ENCODE peak calls at places on chromosomes 13 and 19, in six cellular contexts. M is A549, S is K562, R is upper lobe of left lung, O is HepG2, H is GM12878. Z is an unnamed sample.

GRCh38 chr13:34467450-34468083 is 474.5 kb upstream of the NBEA start:
- ATAC-seq in M (no peak), S (no peak), R (no peak), O (no peak), H (no peak), Z (no peak)

GRCh38 chr19:12665281-12665573 is 1.3 kb downstream of the MAN2B1 start:
- ATAC-seq in M (no peak), S (no peak), R (peak), O (no peak), H (peak), Z (no peak)

GRCh38 chr19:57410748-57411671 is at the start of gene ZNF17:
- ATAC-seq in M (peak), S (peak), R (peak), O (peak), H (peak), Z (peak)

GRCh38 chr19:7859766-7860165 is 14.4 kb downstream of the PRR36 start:
- ATAC-seq in M (no peak), S (no peak), R (no peak), O (no peak), H (no peak), Z (no peak)

GRCh38 chr19:7213628-7214328 is 80.4 kb downstream of the INSR start:
- ATAC-seq in M (no peak), S (no peak), R (no peak), O (peak), H (peak), Z (no peak)

GRCh38 chr13:27621116-27621365 is 651 bp upstream of the POLR1D start:
- ATAC-seq in M (no peak), S (no peak), R (no peak), O (no peak), H (no peak), Z (no peak)

GRCh38 chr13:36026556-36026955 is 104.6 kb downstream of the DCLK1 start:
- ATAC-seq in M (no peak), S (no peak), R (peak), O (no peak), H (no peak), Z (no peak)

GRCh38 chr19:30799854-30800755 is 427.9 kb downstream of the ZNF536 start:
- ATAC-seq in M (peak), S (peak), R (peak), O (peak), H (no peak), Z (no peak)

GRCh38 chr19:719081-719512 is 10.4 kb downstream of the PALM start:
- ATAC-seq in M (no peak), S (peak), R (peak), O (peak), H (no peak), Z (peak)

GRCh38 chr19:418761-419632 is 10.1 kb upstream of the C2CD4C start:
- ATAC-seq in M (peak), S (no peak), R (no peak), O (no peak), H (no peak), Z (peak)

GRCh38 chr13:33191425-33192221 is 93.9 kb downstream of the STARD13 start:
- ATAC-seq in M (no peak), S (no peak), R (no peak), O (no peak), H (no peak), Z (no peak)

GRCh38 chr13:74061939-74062595 is 72.1 kb downstream of the KLF12 start:
- ATAC-seq in M (no peak), S (no peak), R (peak), O (no peak), H (peak), Z (peak)

GRCh38 chr13:114023716-114024602 is 50.1 kb upstream of the C13orf46 start:
- ATAC-seq in M (no peak), S (no peak), R (no peak), O (no peak), H (no peak), Z (no peak)

GRCh38 chr13:80048030-80048429 is 292.9 kb downstream of the SPRY2 start:
- ATAC-seq in M (no peak), S (no peak), R (no peak), O (no peak), H (no peak), Z (no peak)

GRCh38 chr13:80052286-80052685 is 288.6 kb downstream of the SPRY2 start:
- ATAC-seq in M (no peak), S (no peak), R (no peak), O (no peak), H (no peak), Z (no peak)

GRCh38 chr13:80047406-80047805 is 293.5 kb downstream of the SPRY2 start:
- ATAC-seq in M (no peak), S (no peak), R (no peak), O (no peak), H (no peak), Z (no peak)

GRCh38 chr13:80050252-80050651 is 290.7 kb downstream of the SPRY2 start:
- ATAC-seq in M (no peak), S (no peak), R (no peak), O (no peak), H (no peak), Z (no peak)

GRCh38 chr13:80048802-80049201 is 292.1 kb downstream of the SPRY2 start:
- ATAC-seq in M (peak), S (peak), R (peak), O (no peak), H (peak), Z (peak)
- TF ChIP-seq EP300 in M (no peak), S (no peak), R (peak), O (no peak), H (peak), Z (no peak)

GRCh38 chr13:99308481-99309087 is 1.4 kb upstream of the GPR183 start:
- ATAC-seq in M (no peak), S (no peak), R (peak), O (no peak), H (no peak), Z (no peak)

GRCh38 chr13:99311748-99312492 is 4.7 kb upstream of the GPR183 start:
- ATAC-seq in M (no peak), S (no peak), R (peak), O (no peak), H (no peak), Z (peak)

GRCh38 chr13:99311137-99311536 is 3.9 kb upstream of the GPR183 start:
- ATAC-seq in M (no peak), S (peak), R (no peak), O (no peak), H (peak), Z (no peak)

GRCh38 chr13:99312493-99312883 is 5.3 kb upstream of the GPR183 start:
- ATAC-seq in M (no peak), S (no peak), R (peak), O (no peak), H (no peak), Z (peak)

DNA sequence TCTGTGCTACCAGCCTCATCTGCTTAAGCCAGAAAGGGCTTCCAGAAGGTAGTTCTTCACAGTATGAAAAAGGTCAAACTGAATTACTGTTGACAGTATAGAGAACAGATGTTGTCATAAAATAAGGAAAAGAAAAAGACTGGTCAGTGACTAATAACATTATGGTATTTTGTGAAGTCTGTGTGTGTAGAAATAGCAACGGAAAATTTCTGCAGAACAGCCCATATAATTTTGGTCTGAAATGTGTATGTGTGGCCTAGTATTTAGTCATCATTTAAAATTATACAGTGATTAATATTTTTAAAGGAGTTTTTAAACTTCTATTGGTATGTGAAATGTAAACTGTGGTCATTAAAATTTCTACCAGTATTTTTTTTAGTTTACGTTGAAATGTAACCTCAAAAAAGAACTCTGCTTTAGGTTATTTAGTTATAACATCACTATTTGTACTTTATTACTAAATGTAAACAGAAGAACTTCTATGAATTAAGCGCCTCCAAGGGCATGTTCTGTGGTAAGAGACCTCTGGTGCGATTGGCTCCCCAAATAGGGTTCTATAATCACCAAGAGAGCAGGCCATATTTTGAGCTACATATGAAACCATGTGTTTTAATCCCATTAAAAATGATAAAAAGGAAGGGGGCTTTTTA is 3.3 kb upstream of the GPR183 start:
- ATAC-seq in M (no peak), S (no peak), R (no peak), O (no peak), H (peak), Z (no peak)
- TF ChIP-seq EP300 in M (no peak), S (no peak), R (peak), O (no peak), H (no peak), Z (no peak)

GRCh38 chr13:53601181-53601580 is 572.6 kb downstream of the OLFM4 start:
- ATAC-seq in M (no peak), S (no peak), R (no peak), O (no peak), H (no peak), Z (no peak)
- TF ChIP-seq EP300 in M (no peak), S (no peak), R (no peak), O (no peak), H (no peak), Z (no peak)

GRCh38 chr19:47697863-47698609 is 15.2 kb upstream of the EHD2 start:
- ATAC-seq in M (peak), S (peak), R (peak), O (peak), H (peak), Z (peak)
- TF ChIP-seq EP300 in M (no peak), S (no peak), R (no peak), O (no peak), H (no peak), Z (no peak)

GRCh38 chr19:3722443-3723109 is 14.4 kb downstream of the TJP3 start:
- ATAC-seq in M (no peak), S (peak), R (no peak), O (no peak), H (no peak), Z (no peak)

GRCh38 chr19:3719868-3720532 is 11.8 kb downstream of the TJP3 start:
- ATAC-seq in M (peak), S (no peak), R (no peak), O (peak), H (no peak), Z (no peak)

GRCh38 chr19:3720533-3720917 is 12.3 kb downstream of the TJP3 start:
- ATAC-seq in M (peak), S (no peak), R (no peak), O (peak), H (no peak), Z (no peak)

GRCh38 chr19:3721900-3722442 is 13.8 kb downstream of the TJP3 start:
- ATAC-seq in M (no peak), S (no peak), R (peak), O (no peak), H (no peak), Z (no peak)

DNA sequence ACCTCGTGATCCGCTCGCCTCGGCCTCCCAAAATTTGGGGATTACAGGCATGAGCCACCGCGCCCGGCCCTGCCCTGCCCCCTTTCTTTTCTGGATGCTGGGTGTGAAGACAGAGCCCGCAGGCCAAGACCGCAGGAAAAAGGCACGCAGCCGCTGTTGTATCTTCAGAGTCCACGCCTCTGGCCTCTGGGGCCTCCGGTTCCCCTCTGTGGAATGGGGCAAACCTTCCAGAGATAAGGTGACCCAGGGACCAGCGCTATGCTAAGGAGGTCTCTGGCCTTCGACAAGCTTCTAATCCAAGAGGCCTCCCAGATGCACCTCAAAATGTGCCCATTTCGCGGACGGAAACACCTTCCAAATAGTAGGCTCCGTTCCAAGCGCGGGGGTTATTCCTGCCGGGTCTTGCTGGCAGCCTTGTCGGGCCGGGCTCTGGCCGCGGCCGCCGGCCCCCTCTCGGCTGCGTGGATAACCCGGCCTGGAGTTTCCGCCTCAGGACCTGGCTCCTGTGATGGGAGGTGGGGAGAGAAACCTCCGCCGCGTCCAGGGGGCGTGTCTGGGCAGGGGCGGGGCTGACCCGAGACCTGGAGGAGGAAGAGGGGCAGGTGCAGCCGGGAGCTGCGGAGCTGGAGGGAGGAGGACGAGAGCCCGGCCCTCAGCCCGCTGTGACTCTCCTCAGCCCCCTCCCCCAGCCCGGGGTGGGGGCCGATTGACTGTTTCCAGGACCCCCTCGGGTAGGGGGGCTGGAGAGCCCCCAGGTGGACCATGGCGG is 13.1 kb downstream of the TJP3 start:
- ATAC-seq in M (peak), S (peak), R (peak), O (peak), H (peak), Z (peak)
- TF ChIP-seq EP300 in M (no peak), S (peak), R (peak), O (no peak), H (no peak), Z (no peak)

DNA sequence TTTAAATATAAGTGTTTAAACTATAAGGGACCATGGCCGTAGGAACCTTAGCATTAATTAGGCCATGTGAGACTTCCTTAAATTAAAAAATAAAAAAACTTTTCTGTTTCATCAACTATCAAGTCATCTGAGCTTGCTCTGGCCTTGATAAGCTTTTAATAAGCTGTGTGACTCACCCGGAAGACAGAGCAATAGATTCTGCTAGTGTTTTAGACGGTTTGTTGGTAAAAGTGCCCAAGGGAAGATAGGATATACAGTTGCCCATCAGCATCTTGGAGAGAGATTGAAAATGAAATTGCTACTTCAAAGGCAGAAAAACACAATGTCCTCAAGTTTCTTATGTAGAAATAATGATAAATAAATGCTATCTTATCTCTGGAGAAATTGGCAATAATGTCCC is 31.2 kb upstream of the RCBTB2 start:
- ATAC-seq in M (no peak), S (no peak), R (no peak), O (no peak), H (no peak), Z (no peak)
- TF ChIP-seq EP300 in M (no peak), S (no peak), R (no peak), O (no peak), H (no peak), Z (no peak)

GRCh38 chr13:105817011-105817410 is 718.5 kb downstream of the EFNB2 start:
- ATAC-seq in M (no peak), S (no peak), R (no peak), O (no peak), H (no peak), Z (no peak)
- TF ChIP-seq EP300 in M (no peak), S (no peak), R (no peak), O (no peak), H (no peak), Z (no peak)

GRCh38 chr19:29216021-29216420 is 3.1 kb upstream of the UQCRFS1 start:
- ATAC-seq in M (no peak), S (no peak), R (no peak), O (no peak), H (no peak), Z (no peak)

GRCh38 chr19:29215322-29215845 is 2.4 kb upstream of the UQCRFS1 start:
- ATAC-seq in M (no peak), S (no peak), R (no peak), O (no peak), H (no peak), Z (no peak)

GRCh38 chr19:29214411-29214810 is 1.5 kb upstream of the UQCRFS1 start:
- ATAC-seq in M (no peak), S (no peak), R (no peak), O (no peak), H (no peak), Z (no peak)

GRCh38 chr19:29211562-29212416 is 1.2 kb downstream of the UQCRFS1 start:
- ATAC-seq in M (peak), S (peak), R (peak), O (peak), H (peak), Z (no peak)

DNA sequence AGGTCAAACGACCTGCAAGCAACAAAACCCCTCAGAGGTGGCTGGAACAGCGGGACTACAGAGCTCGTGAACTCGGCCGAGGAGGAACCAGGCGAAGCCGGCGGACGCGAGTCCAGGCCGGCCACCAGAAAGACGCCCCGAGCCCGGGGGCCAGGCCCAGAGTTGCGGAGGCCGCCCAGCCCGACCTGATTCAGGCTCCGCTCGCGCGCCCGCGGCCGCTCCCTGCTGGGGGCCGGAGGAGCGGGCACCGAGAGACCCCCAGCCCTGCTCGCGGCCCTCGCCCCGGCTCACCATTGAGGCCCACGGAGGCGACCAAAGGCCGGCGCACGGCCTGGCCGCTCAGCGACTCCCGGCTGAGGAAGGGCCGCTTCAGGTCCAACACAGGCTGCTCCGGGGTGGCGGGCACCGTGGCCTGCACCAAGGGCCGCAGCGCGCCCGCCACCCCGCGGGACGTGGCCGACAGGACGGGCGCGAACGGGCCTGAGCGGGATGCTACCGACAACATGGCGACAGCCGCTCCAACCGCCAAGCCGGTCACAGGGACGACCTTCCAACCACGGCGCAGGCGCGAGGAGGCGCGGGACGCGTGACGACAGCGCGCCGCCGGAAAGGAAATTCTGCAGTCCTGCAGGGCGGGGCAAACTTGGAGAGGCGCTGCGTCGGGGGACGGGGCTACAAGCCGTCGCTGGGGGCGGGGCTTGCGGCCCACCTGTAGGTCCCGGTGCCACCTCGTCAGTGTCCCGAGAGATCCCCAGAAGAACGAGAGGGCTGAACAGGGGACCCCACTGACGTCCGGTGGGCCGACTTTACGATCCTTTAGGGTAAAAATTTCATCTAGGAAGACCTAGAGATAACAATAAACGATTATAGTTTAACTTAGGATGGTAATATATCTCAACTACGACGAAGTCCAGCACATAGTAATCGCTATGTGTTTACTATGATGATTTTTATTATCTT is at the start of gene UQCRFS1:
- ATAC-seq in M (peak), S (peak), R (peak), O (peak), H (peak), Z (peak)
- TF ChIP-seq EP300 in M (no peak), S (peak), R (peak), O (no peak), H (no peak), Z (no peak)